ENCODE peak calls at places on chromosomes 4 and X, in six cellular contexts. M is cardiac muscle cell, Q is OCI-LY7, I is mucosa of descending colon, G is fibroblast of lung, N is astrocyte. H is an unnamed sample. For H3K36me3 and H3K9me3, the result is how much of the 10 kb centered on the place peaks cover.

GRCh38 chr4:75598390-75598789 is 31.9 kb downstream of the CDKL2 start:
- DNase-seq in M (no peak), Q (no peak), I (no peak), G (peak), N (peak), H (no peak)

GRCh38 chrX:48573690-48574269 is 504 bp upstream of the RBM3 start:
- DNase-seq in M (no peak), Q (no peak), I (peak), G (no peak), N (no peak), H (peak)

GRCh38 chrX:17374619-17375360 is at the start of gene NHS:
- DNase-seq in M (peak), Q (no peak), I (peak), G (peak), N (peak), H (peak)

GRCh38 chrX:97897998-97898397 is 1014.3 kb downstream of the RPA4 start:
- DNase-seq in M (no peak), Q (no peak), I (no peak), G (no peak), N (no peak), H (no peak)

GRCh38 chrX:16826207-16826606 is 39.9 kb downstream of the TXLNG start:
- DNase-seq in M (peak), Q (peak), I (no peak), G (peak), N (peak), H (no peak)

GRCh38 chr4:162959056-162959455 is 207.6 kb downstream of the NAF1 start:
- DNase-seq in M (peak), Q (no peak), I (no peak), G (no peak), N (no peak), H (no peak)

GRCh38 chr4:2783790-2784189 is 9.1 kb upstream of the SH3BP2 start:
- DNase-seq in M (no peak), Q (no peak), I (no peak), G (no peak), N (no peak), H (no peak)

GRCh38 chr4:45199736-45200135 is 473.4 kb upstream of the GNPDA2 start:
- DNase-seq in M (no peak), Q (no peak), I (no peak), G (no peak), N (no peak), H (no peak)

GRCh38 chr4:138087181-138087714 is 154.9 kb downstream of the SLC7A11 start:
- DNase-seq in M (no peak), Q (no peak), I (no peak), G (no peak), N (no peak), H (no peak)

GRCh38 chrX:70498129-70498528 is 53.5 kb downstream of the DLG3 start:
- DNase-seq in M (no peak), Q (no peak), I (no peak), G (no peak), N (no peak), H (no peak)

DNA sequence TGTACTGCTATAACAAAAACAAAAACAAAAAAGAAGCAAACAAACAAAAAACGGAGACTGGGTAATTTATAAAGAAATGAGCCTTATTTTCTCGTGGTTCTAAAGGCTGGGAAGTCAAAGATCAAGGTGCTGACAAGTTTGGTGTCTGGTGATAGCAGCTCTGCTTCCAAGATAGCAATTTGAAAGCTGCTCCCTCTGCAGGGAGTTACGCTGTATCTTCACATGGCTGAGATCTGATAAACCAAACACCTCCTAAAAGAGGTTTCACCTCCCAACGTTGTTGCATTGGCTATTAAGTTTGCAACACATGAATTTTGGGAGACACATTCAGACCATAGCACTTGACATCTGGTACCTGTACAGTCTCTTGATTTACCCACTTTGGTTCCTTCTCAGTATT is 854.2 kb downstream of the CENPC start:
- DNase-seq in M (no peak), Q (no peak), I (no peak), G (no peak), N (no peak), H (no peak)
- TF ChIP-seq CTCF in M (no peak), Q (peak), I (no peak), G (no peak), N (no peak), H (no peak)

GRCh38 chrX:154051210-154051810 is 31.6 kb upstream of the IRAK1 start:
- DNase-seq in M (peak), Q (peak), I (no peak), G (peak), N (no peak), H (peak)
- H3K36me3 ChIP-seq in M (under half), Q (under half), I (under half), G (under half), N (under half), H (under half)

GRCh38 chr4:140027135-140027534 is 126.8 kb downstream of the MAML3 start:
- DNase-seq in M (no peak), Q (no peak), I (no peak), G (no peak), N (no peak), H (no peak)

GRCh38 chr4:140037353-140038030 is 116.5 kb downstream of the MAML3 start:
- DNase-seq in M (no peak), Q (no peak), I (no peak), G (peak), N (peak), H (no peak)

GRCh38 chr4:140028676-140029407 is 125.1 kb downstream of the MAML3 start:
- DNase-seq in M (no peak), Q (no peak), I (no peak), G (no peak), N (no peak), H (no peak)

GRCh38 chr4:140031706-140032105 is 122.3 kb downstream of the MAML3 start:
- DNase-seq in M (no peak), Q (no peak), I (no peak), G (no peak), N (no peak), H (no peak)
- H3K9me3 ChIP-seq in M (under half), Q (under half), I (under half), G (under half), N (under half), H (under half)

GRCh38 chrX:29297171-29297800 is 710.0 kb downstream of the IL1RAPL1 start:
- DNase-seq in M (no peak), Q (no peak), I (no peak), G (peak), N (no peak), H (no peak)
- TF ChIP-seq CTCF in M (no peak), Q (no peak), I (no peak), G (no peak), N (no peak), H (no peak)

GRCh38 chr4:145881991-145882390 is 56.6 kb downstream of the ZNF827 start:
- DNase-seq in M (no peak), Q (peak), I (peak), G (no peak), N (no peak), H (peak)

GRCh38 chr4:145879598-145879997 is 59.0 kb downstream of the ZNF827 start:
- DNase-seq in M (no peak), Q (no peak), I (no peak), G (peak), N (no peak), H (no peak)

GRCh38 chr4:145881585-145881984 is 57.0 kb downstream of the ZNF827 start:
- DNase-seq in M (no peak), Q (no peak), I (no peak), G (no peak), N (no peak), H (no peak)

GRCh38 chr4:145878501-145879435 is 59.9 kb downstream of the ZNF827 start:
- DNase-seq in M (no peak), Q (no peak), I (no peak), G (peak), N (peak), H (no peak)

DNA sequence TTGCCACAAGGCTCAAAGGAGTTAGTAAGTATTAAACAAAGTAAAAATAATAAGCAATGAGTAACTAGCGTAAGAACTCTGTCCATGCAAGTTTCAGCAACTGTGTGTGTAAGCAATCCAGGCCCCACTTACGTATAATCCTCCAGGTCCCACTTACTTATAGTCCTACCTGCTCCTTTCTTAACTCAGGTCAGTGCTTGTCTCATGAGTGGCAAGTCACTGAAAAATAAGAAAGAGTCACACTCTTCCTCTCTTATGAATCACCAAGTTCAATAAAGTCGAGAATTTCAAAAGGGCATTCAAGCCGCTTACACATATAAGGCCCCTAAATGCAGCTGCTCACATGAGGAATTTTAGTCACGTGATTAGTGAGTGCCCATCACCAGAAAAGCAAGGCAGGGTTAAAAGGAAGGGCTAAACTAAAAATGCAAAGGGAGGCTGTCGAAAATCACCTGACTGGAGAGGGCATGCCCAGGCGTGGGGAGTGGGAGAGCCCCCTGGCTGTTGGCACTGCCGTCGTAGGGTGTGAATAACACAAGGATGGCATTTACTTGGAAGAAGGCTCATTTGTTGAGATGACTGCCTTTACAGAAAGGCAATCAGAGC is 58.2 kb downstream of the ZNF827 start:
- DNase-seq in M (no peak), Q (no peak), I (no peak), G (no peak), N (no peak), H (no peak)
- H3K36me3 ChIP-seq in M (under half), Q (half or more), I (under half), G (under half), N (under half), H (under half)

GRCh38 chr4:169443748-169444147 is 168.6 kb downstream of the NEK1 start:
- DNase-seq in M (no peak), Q (no peak), I (no peak), G (no peak), N (no peak), H (no peak)

GRCh38 chr4:169446824-169447223 is 165.6 kb downstream of the NEK1 start:
- DNase-seq in M (no peak), Q (no peak), I (no peak), G (no peak), N (no peak), H (no peak)
- H3K9me3 ChIP-seq in M (under half), Q (under half), I (under half), G (under half), N (under half), H (under half)

GRCh38 chr4:109723110-109723509 is 6.8 kb downstream of the PLA2G12A start:
- DNase-seq in M (no peak), Q (peak), I (no peak), G (no peak), N (no peak), H (no peak)
- TF ChIP-seq CTCF in M (no peak), Q (no peak), I (no peak), G (no peak), N (no peak), H (no peak)

H was measured in body of pancreas.